ENCODE peak calls at places on chromosomes 13 and 19, in ten cellular contexts. A, S, Z, K, R, U, F, C, Q and D are unnamed samples.

GRCh38 chr13:76637651-76638111 is 248.5 kb downstream of the KCTD12 start:
- DNase-seq in A (no peak), S (no peak), Z (no peak), K (no peak), R (no peak), U (no peak), F (peak; percentile 1), C (peak; percentile 42), Q (no peak), D (no peak)

GRCh38 chr19:10551698-10552301 is 8.1 kb downstream of the ATG4D start:
- DNase-seq in A (no peak), S (no peak), Z (no peak), K (no peak), R (no peak), U (peak; percentile 32), F (no peak), C (no peak), Q (no peak), D (no peak)

GRCh38 chr13:49303533-49304252 is 56.0 kb downstream of the CDADC1 start:
- DNase-seq in A (peak; percentile 24), S (no peak), Z (peak; percentile 32), K (no peak), R (no peak), U (peak; percentile 71), F (no peak), C (no peak), Q (no peak), D (no peak)

GRCh38 chr19:8393192-8393870 is 3.2 kb downstream of the RAB11B start:
- DNase-seq in A (no peak), S (no peak), Z (no peak), K (no peak), R (no peak), U (no peak), F (no peak), C (no peak), Q (no peak), D (no peak)

GRCh38 chr13:110044521-110045200 is 258.3 kb upstream of the IRS2 start:
- DNase-seq in A (no peak), S (no peak), Z (no peak), K (no peak), R (no peak), U (no peak), F (peak; percentile 16), C (no peak), Q (no peak), D (no peak)

GRCh38 chr13:109734002-109734785 is 52.2 kb downstream of the IRS2 start:
- DNase-seq in A (no peak), S (no peak), Z (no peak), K (no peak), R (no peak), U (no peak), F (no peak), C (no peak), Q (no peak), D (no peak)

GRCh38 chr19:3095375-3096191 is 1.4 kb downstream of the GNA11 start:
- DNase-seq in A (no peak), S (no peak), Z (no peak), K (peak; percentile 51), R (no peak), U (no peak), F (no peak), C (no peak), Q (peak; percentile 55), D (no peak)

GRCh38 chr19:41707871-41708371 is 505 bp upstream of the CEACAM5 start:
- DNase-seq in A (no peak), S (no peak), Z (no peak), K (no peak), R (no peak), U (no peak), F (no peak), C (no peak), Q (no peak), D (no peak)

GRCh38 chr13:50128406-50129048 is 113.3 kb downstream of the KCNRG start:
- DNase-seq in A (no peak), S (no peak), Z (no peak), K (no peak), R (no peak), U (no peak), F (no peak), C (no peak), Q (no peak), D (no peak)

GRCh38 chr13:40503026-40503425 is 163.4 kb downstream of the FOXO1 start:
- DNase-seq in A (no peak), S (no peak), Z (no peak), K (no peak), R (no peak), U (no peak), F (no peak), C (no peak), Q (no peak), D (no peak)

GRCh38 chr13:51689597-51689996 is 105.3 kb downstream of the WDFY2 start:
- DNase-seq in A (no peak), S (no peak), Z (no peak), K (no peak), R (no peak), U (no peak), F (no peak), C (no peak), Q (no peak), D (no peak)

GRCh38 chr19:2045501-2046045 is 5.5 kb downstream of the MKNK2 start:
- DNase-seq in A (peak; percentile 60), S (no peak), Z (no peak), K (no peak), R (no peak), U (peak; percentile 92), F (no peak), C (no peak), Q (no peak), D (no peak)

GRCh38 chr19:2047449-2048103 is 3.5 kb downstream of the MKNK2 start:
- DNase-seq in A (peak; percentile 85), S (no peak), Z (peak; percentile 64), K (peak; percentile 83), R (peak; percentile 57), U (peak; percentile 82), F (no peak), C (no peak), Q (no peak), D (peak; percentile 68)

GRCh38 chr19:2048104-2048958 is 2.7 kb downstream of the MKNK2 start:
- DNase-seq in A (no peak), S (no peak), Z (no peak), K (no peak), R (peak; percentile 47), U (no peak), F (no peak), C (no peak), Q (no peak), D (no peak)

GRCh38 chr19:2046046-2046907 is 4.8 kb downstream of the MKNK2 start:
- DNase-seq in A (no peak), S (no peak), Z (no peak), K (no peak), R (no peak), U (no peak), F (no peak), C (no peak), Q (no peak), D (no peak)

GRCh38 chr19:2047076-2047448 is 4.0 kb downstream of the MKNK2 start:
- DNase-seq in A (no peak), S (no peak), Z (no peak), K (no peak), R (no peak), U (no peak), F (no peak), C (no peak), Q (no peak), D (no peak)
- H3K27ac ChIP-seq in A (peak overlapping the region; percentile 98), S (peak overlapping the region; percentile 96), Z (peak overlapping the region; percentile 97), K (peak overlapping the region; percentile 99), R (no peak overlapping the region), U (peak overlapping the region; percentile 100), F (no peak overlapping the region), C (no peak overlapping the region), Q (no peak overlapping the region), D (peak overlapping the region; percentile 100)

GRCh38 chr19:48844472-48844871 is 8.2 kb upstream of the HSD17B14 start:
- DNase-seq in A (no peak), S (no peak), Z (no peak), K (no peak), R (no peak), U (no peak), F (peak; percentile 68), C (no peak), Q (no peak), D (no peak)
- TF ChIP-seq CTCF in A (no peak), S (no peak), Z (no peak), K (no peak), R (no peak), U (no peak), F (peak; percentile 41), C (no peak), Q (no peak), D (no peak)

DNA sequence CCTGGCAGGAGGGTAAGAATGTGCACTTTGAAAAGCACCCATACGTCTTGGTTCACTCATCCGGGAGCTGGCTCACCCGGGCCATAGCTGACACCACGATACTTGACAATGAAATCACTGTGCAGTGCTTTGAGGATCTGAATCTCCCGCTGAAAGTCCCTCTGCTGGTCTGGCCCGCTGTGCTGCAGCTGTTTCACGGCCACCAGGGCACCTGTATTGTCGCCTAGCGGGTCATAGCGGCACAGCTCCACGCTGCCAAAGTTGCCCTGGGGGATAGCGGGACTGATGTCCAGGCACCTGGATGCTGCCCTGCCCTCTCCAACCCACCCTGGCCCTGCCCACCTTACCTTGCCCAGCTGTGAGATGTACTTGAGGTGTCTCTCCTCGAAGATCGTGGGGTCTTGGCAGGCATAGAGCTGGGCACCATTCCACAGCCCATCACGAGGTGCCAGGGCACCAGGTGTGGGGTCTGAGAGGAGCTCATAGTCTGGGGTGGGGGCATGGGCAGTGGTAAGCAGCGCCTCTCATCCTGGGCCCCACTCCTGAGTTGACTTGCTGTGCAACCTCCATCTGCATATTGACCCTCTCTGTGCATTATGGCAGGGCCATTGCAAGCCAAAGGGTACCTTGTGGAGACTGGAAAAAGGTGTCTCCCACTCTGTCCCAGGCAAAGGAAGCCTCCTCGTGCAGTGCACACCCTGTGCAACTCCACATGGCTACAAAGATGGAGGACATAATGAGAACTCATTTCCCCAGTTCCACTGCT is 11.3 kb upstream of the INSL3 start:
- DNase-seq in A (no peak), S (no peak), Z (no peak), K (no peak), R (peak; percentile 64), U (no peak), F (no peak), C (no peak), Q (no peak), D (no peak)
- H3K27me3 ChIP-seq in A (no peaks in the 10 kb centered on the region), S (no peaks in the 10 kb centered on the region), Z (no peaks in the 10 kb centered on the region), K (no peaks in the 10 kb centered on the region), R (no peaks in the 10 kb centered on the region), U (no peaks in the 10 kb centered on the region), F (peaks cover 42% of the 10 kb centered on the region), C (no peaks in the 10 kb centered on the region), Q (no peaks in the 10 kb centered on the region), D (no peaks in the 10 kb centered on the region)

GRCh38 chr13:24529478-24529877 is 16.9 kb upstream of the PARP4 start:
- DNase-seq in A (no peak), S (no peak), Z (no peak), K (no peak), R (no peak), U (no peak), F (no peak), C (no peak), Q (no peak), D (no peak)

DNA sequence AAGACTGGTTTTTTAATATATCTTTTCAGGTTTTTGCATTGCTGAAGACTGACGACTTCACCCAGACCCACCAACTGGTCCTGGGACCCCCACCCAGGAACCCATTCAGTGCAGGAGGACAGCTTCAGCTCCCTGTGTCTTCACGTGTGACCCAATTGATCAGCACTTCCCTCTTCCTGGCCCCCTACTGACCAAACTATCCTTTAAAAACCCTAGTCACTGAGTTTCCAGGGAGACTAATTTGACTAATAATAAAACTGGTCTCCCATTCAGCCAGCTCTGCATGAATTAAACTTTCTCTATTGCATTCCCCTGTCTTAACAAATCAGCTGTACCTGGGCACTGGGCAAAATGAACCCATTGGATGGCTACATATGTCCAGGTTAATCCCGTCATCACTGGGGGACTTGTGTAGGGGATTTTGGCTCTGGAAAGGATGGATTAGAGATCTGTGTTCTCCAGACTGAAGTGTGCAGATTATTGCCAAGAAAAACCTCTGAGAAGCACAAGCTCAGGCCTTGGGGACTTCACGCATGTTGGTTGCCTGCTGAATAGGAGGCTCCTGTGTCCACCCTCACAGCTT is 16.3 kb upstream of the PARP4 start:
- DNase-seq in A (no peak), S (no peak), Z (no peak), K (no peak), R (no peak), U (no peak), F (no peak), C (no peak), Q (no peak), D (no peak)
- H3K27ac ChIP-seq in A (no peak overlapping the region), S (no peak overlapping the region), Z (no peak overlapping the region), K (no peak overlapping the region), R (no peak overlapping the region), U (no peak overlapping the region), F (no peak overlapping the region), C (no peak overlapping the region), Q (no peak overlapping the region), D (no peak overlapping the region)